ENCODE peak calls at places on chromosomes 12 and 14, in seven cellular contexts. K is OCI-LY7, Q is tibial artery, P is fibroblast of lung, N is breast epithelium, B is cardiac muscle cell, E is fibroblast of mammary gland. X is an unnamed sample.

GRCh38 chr12:20367731-20368652 is at the start of gene PDE3A:
- DNase-seq in K (no peak), Q (peak; percentile 71), P (peak; percentile 84), N (no peak), B (peak; percentile 78), E (peak; percentile 78), X (peak; percentile 91)

GRCh38 chr14:100589071-100589759 is 2.0 kb upstream of the BEGAIN start:
- DNase-seq in K (no peak), Q (no peak), P (no peak), N (no peak), B (no peak), E (no peak), X (no peak)

GRCh38 chr12:49223590-49224369 is 34.9 kb upstream of the TUBA1A start:
- DNase-seq in K (no peak), Q (no peak), P (no peak), N (no peak), B (no peak), E (no peak), X (no peak)

GRCh38 chr14:30270200-30271161 is 288.5 kb upstream of the G2E3 start:
- DNase-seq in K (peak; percentile 53), Q (peak; percentile 81), P (peak; percentile 87), N (peak; percentile 74), B (peak; percentile 87), E (peak; percentile 86), X (peak; percentile 83)

GRCh38 chr12:121806556-121807308 is 2.9 kb downstream of the SETD1B start:
- DNase-seq in K (no peak), Q (no peak), P (no peak), N (no peak), B (peak; percentile 63), E (peak; percentile 28), X (peak; percentile 24)

GRCh38 chr14:58296731-58297130 is 1.6 kb upstream of the ARID4A start:
- DNase-seq in K (no peak), Q (no peak), P (no peak), N (no peak), B (no peak), E (peak; percentile 57), X (no peak)

GRCh38 chr14:69260246-69260978 is 454 bp downstream of the GALNT16 start:
- DNase-seq in K (no peak), Q (no peak), P (peak; percentile 25), N (no peak), B (peak; percentile 68), E (no peak), X (no peak)

GRCh38 chr12:7915911-7916403 is 20.0 kb downstream of the SLC2A3 start:
- DNase-seq in K (no peak), Q (no peak), P (no peak), N (no peak), B (no peak), E (no peak), X (no peak)

GRCh38 chr12:45336331-45336730 is 120.4 kb downstream of the ANO6 start:
- DNase-seq in K (no peak), Q (no peak), P (peak; percentile 98), N (no peak), B (no peak), E (peak; percentile 97), X (peak; percentile 92)

DNA sequence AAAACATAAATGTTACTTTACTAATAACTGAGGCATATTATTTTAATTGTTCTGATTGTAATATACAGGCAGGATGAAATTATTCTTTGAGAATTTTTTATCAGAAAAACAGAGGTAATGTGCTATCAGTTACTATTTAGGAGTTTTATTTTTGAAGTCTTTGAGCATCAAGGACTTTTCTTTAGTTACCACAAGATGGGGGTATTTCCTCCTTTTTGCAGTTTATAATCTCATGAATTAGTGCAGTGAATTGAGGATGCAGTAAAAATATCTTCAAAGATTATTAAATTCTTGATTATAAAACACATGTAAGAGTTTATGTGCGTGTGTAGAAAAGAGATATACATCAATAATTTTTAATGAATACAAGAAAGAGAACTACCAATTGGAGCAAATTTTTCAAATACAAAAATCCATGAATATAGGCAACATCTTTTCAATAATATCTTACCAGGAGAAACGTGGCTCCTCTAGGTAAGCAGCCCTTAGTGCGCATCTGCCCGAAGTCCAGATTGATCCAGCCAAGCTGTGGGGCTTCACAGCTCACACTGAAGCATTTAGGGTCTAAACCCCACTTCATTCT is 71.6 kb downstream of the ERGIC2 start:
- DNase-seq in K (peak; percentile 16), Q (no peak), P (peak; percentile 63), N (no peak), B (peak; percentile 13), E (peak; percentile 49), X (peak; percentile 35)
- TF ChIP-seq CTCF in K (peak; percentile 77), Q (no peak), P (peak; percentile 52), N (no peak), B (peak; percentile 51), E (peak; percentile 50), X (peak; percentile 46)

GRCh38 chr12:58032156-58032555 is 90.8 kb downstream of the ATP23 start:
- DNase-seq in K (no peak), Q (no peak), P (no peak), N (no peak), B (no peak), E (no peak), X (no peak)

GRCh38 chr12:58029260-58029659 is 87.9 kb downstream of the ATP23 start:
- DNase-seq in K (no peak), Q (no peak), P (no peak), N (no peak), B (no peak), E (no peak), X (no peak)

GRCh38 chr12:58033831-58034230 is 92.5 kb downstream of the ATP23 start:
- DNase-seq in K (no peak), Q (no peak), P (no peak), N (no peak), B (no peak), E (no peak), X (no peak)

GRCh38 chr12:58028294-58028693 is 86.9 kb downstream of the ATP23 start:
- DNase-seq in K (no peak), Q (no peak), P (no peak), N (no peak), B (no peak), E (no peak), X (no peak)

DNA sequence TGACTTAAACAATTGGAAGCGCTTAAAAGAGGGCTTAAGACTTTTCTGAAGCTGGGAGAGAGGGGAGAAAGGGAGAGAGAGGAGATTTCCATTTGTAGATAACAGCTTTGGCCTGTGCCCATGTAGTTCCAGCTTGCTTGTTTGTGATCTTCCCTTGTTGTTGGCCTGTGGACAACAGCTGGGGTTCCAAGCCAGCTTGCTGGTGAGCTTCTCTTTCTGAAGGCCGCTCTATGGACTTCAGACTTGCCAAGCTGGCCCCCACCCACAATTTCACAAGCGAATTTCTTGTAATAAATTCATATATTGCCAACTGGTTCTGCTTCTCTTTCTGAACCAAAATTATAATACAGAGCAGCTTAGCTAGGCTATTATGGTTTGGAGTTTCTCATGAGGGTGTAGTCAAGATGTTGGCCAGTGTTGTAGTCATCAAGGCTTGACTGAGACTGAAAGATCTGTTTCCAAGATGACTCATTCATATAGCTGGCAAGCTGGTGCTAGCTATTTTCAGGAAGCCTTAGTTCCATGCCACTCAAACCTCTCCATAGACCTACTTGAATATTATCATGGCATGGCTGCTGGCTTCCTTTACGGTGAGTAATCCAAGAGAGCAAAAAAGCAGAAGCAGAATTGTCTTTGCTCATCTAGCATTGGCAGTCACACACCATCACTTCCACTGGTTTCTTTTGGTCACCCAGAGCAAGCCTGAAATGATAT is 89.4 kb downstream of the ATP23 start:
- DNase-seq in K (no peak), Q (no peak), P (peak; percentile 7), N (no peak), B (no peak), E (peak; percentile 64), X (no peak)
- H3K4me3 ChIP-seq in K (no peak overlapping the region), Q (no peak overlapping the region), P (no peak overlapping the region), N (no peak overlapping the region), B (no peak overlapping the region), E (no peak overlapping the region), X (no peak overlapping the region)

DNA sequence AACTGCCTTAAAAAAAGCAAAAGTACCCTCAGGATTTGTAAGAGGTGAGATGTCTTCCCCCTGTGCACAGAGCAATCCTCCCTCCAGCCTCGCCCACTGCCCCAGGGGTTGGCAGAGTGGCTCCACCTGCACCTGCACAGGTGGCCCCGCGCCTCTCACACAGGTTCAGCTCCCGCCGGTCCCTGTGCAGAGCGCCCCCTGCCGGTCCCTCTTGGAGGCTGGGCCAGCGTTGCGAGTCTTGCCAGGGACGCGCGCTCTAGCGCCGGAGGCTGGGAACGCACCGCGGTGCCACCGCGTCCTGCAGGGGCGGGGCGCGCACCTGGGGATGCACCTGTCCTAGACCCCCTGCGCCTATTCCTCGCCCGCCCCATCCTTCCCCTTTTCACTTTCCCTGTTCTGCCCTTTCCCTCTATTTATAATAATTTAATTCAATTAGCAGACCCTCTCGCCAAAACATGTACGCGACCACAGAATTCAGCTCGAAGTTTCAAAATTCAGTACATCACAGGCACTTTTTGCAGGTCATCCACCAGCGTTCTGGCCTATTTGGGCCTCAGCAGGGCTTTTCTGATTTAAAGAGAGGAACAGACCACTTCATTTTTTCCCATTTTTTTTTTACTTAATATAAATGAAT is 618.6 kb downstream of the AACS start:
- DNase-seq in K (peak; percentile 61), Q (no peak), P (no peak), N (no peak), B (peak; percentile 83), E (no peak), X (no peak)
- TF ChIP-seq CTCF in K (peak; percentile 80), Q (no peak), P (no peak), N (peak; percentile 35), B (no peak), E (no peak), X (no peak)

GRCh38 chr12:78865297-78865955 is 852 bp downstream of the SYT1 start:
- DNase-seq in K (no peak), Q (no peak), P (peak; percentile 28), N (no peak), B (no peak), E (no peak), X (no peak)

GRCh38 chr12:78870539-78870938 is 6.0 kb downstream of the SYT1 start:
- DNase-seq in K (no peak), Q (no peak), P (no peak), N (no peak), B (no peak), E (no peak), X (no peak)

GRCh38 chr12:78866518-78866917 is 1.9 kb downstream of the SYT1 start:
- DNase-seq in K (no peak), Q (no peak), P (no peak), N (no peak), B (no peak), E (no peak), X (no peak)

GRCh38 chr12:78863482-78864427 is 819 bp upstream of the SYT1 start:
- DNase-seq in K (no peak), Q (no peak), P (peak; percentile 62), N (no peak), B (peak; percentile 43), E (peak; percentile 46), X (peak; percentile 73)

DNA sequence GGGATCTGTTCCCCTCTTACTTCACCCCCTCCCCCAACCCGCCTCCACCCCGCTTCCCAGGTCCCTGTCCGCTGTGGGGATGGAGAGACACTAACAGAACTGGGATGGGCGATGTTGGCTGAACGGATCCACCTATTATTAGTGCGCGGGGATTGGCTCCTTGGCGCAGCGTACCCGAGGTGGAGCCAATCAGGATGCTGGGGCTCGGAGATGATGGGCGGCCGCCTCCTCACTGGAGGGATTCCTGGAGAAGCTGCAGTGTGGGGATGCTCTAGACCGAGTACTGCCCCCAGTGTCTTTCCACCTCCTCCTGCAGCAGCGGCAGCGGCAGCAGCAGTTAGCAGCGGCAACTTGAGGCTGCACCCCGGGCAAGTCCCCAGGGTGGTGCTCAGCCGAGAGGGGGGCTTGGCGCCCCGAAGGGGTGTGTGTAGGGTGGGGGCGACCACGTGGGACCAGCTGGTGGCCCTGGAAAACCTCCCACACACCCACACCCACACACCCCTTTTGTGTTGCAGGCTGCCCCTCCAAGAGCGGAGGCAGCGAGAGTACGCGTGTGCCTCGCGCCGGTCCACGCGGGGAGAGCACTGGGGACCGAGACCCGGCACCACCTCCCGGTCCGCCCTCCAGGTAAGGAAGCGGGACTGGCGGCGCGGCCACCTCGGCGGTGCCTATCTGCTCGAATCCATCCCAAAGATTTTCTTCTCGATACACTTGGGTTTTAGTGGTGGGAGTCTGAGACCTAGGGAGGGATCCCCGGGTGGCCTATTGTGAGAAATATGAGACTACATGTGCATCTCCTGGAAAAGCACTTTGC is at the start of gene SYT1:
- DNase-seq in K (no peak), Q (peak; percentile 19), P (peak; percentile 89), N (no peak), B (peak; percentile 22), E (peak; percentile 84), X (peak; percentile 91)
- H3K4me3 ChIP-seq in K (no peak within 1 kb of the TSS), Q (peak within 1 kb of the TSS; percentile 50), P (peak within 1 kb of the TSS; percentile 85), N (peak within 1 kb of the TSS; percentile 37), B (peak within 1 kb of the TSS; percentile 52), E (peak within 1 kb of the TSS; percentile 73), X (peak within 1 kb of the TSS; percentile 84)